ENCODE peak calls at places on chromosomes 4 and X, in five cellular contexts. L is heart left ventricle, N is transverse colon, Q is ovary, V is gastrocnemius medialis. K is an unnamed sample.
A peak's percentile ranks its signal among the peaks of the same experiment; 100 is the strongest.

GRCh38 chr4:37389967-37390580 is 145.5 kb downstream of the NWD2 start:
- DNase-seq in L (no peak), N (peak; percentile 31), Q (no peak), V (no peak), K (no peak)

GRCh38 chr4:10031663-10032590 is 10.6 kb upstream of the SLC2A9 start:
- DNase-seq in L (peak; percentile 49), N (no peak), Q (no peak), V (no peak), K (no peak)

GRCh38 chr4:71156616-71157015 is 163.2 kb downstream of the DCK start:
- DNase-seq in L (no peak), N (no peak), Q (no peak), V (no peak), K (no peak)

GRCh38 chrX:69121321-69122000 is 43.8 kb downstream of the PJA1 start:
- DNase-seq in L (no peak), N (no peak), Q (no peak), V (no peak), K (no peak)

GRCh38 chr4:112927544-112927943 is 121.9 kb upstream of the ANK2 start:
- DNase-seq in L (no peak), N (no peak), Q (no peak), V (no peak), K (no peak)

GRCh38 chr4:24988776-24989175 is 42.0 kb downstream of the LGI2 start:
- DNase-seq in L (no peak), N (no peak), Q (no peak), V (no peak), K (no peak)

GRCh38 chr4:26208237-26208985 is 112.4 kb upstream of the RBPJ start:
- DNase-seq in L (no peak), N (no peak), Q (no peak), V (no peak), K (no peak)

GRCh38 chr4:112358952-112359749 is 62.0 kb downstream of the ALPK1 start:
- DNase-seq in L (no peak), N (no peak), Q (no peak), V (no peak), K (no peak)

GRCh38 chr4:123674752-123675151 is 278.2 kb downstream of the SPRY1 start:
- DNase-seq in L (no peak), N (no peak), Q (no peak), V (no peak), K (no peak)

GRCh38 chr4:107747748-107748486 is 27.9 kb upstream of the PAPSS1 start:
- DNase-seq in L (no peak), N (no peak), Q (no peak), V (no peak), K (no peak)

GRCh38 chr4:115279300-115279699 is 165.9 kb upstream of the NDST4 start:
- DNase-seq in L (no peak), N (no peak), Q (no peak), V (no peak), K (no peak)

DNA sequence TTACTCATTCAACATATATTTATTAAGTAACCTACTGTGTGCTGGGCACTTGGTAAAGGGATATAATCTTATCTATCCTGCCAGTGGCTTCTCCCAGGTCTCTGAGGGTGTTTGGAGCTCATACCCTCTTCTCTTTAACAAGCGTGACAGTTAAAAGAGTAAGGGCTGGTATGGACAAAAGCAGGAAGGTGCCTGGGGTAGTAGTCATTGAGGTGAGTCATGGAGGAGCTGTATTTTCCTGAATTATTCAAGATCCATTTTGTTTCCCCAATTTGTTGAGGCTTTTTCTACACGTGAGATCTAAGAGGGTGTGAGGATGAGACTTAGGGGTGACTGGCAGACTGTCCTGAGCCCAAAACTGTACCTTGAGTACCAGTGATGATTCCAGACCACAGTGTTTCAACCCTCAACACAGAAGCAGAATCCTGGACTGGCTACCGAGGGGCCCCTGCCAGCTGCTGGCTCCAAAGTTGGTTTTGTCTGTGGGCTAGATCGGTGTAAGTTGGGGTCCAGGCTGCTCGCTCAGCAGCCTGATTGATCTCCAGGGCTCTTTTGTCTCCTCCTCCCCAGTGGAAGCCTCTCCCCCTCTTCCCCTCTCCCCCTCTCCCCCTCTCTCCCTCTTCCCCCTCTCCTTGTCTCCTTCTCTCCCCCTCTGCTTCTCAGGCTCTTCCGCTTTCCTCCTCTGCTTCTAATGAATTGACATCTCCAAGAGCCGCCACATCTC is at the start of gene DRP2:
- DNase-seq in L (no peak), N (no peak), Q (no peak), V (no peak), K (no peak)
- H3K4me3 ChIP-seq in L (no peak within 1 kb of the TSS), N (no peak within 1 kb of the TSS), Q (no peak within 1 kb of the TSS), V (no peak within 1 kb of the TSS), K (no peak within 1 kb of the TSS)

DNA sequence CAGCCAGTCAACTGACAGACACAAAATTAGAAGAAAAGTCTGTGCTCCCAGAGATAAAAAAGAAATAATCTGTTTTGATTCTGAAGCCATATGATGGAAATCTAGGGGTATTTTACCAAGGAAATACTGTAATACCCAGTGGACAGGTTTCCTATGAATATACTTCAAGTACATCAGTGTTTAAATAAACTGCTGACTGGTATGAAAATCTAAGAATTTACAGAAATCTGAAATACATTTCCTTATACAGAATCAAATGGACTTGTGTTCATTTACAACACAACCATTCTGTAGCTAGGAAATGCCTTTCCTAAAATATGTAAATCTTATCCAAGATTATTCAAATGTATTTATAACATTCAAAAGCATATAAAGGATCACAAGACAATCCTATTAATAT is 13.4 kb downstream of the YTHDC1 start:
- DNase-seq in L (no peak), N (no peak), Q (no peak), V (no peak), K (no peak)
- H3K36me3 ChIP-seq in L (peaks cover 62% of the 10 kb centered on the region), N (peaks cover 33% of the 10 kb centered on the region), Q (no peaks in the 10 kb centered on the region), V (no peaks in the 10 kb centered on the region), K (no peaks in the 10 kb centered on the region)

GRCh38 chr4:6576932-6577331 is 1.9 kb downstream of the MAN2B2 start:
- DNase-seq in L (no peak), N (no peak), Q (no peak), V (no peak), K (no peak)
- H3K4me3 ChIP-seq in L (no peak overlapping the region), N (no peak overlapping the region), Q (no peak overlapping the region), V (no peak overlapping the region), K (no peak overlapping the region)

GRCh38 chr4:13617801-13618200 is 9.7 kb downstream of the BOD1L1 start:
- DNase-seq in L (no peak), N (no peak), Q (no peak), V (no peak), K (no peak)
- H3K36me3 ChIP-seq in L (peaks cover 59% of the 10 kb centered on the region), N (peaks cover 31% of the 10 kb centered on the region), Q (no peaks in the 10 kb centered on the region), V (peaks cover 2% of the 10 kb centered on the region), K (no peaks in the 10 kb centered on the region)

GRCh38 chr4:83219344-83219990 is 65.1 kb downstream of the COQ2 start:
- DNase-seq in L (no peak), N (peak; percentile 56), Q (no peak), V (no peak), K (no peak)
- H3K4me3 ChIP-seq in L (no peak overlapping the region), N (no peak overlapping the region), Q (no peak overlapping the region), V (no peak overlapping the region), K (no peak overlapping the region)

GRCh38 chr4:174303687-174304086 is 20.0 kb downstream of the CEP44 start:
- DNase-seq in L (no peak), N (no peak), Q (no peak), V (no peak), K (no peak)

GRCh38 chr4:174305961-174306360 is 22.2 kb downstream of the CEP44 start:
- DNase-seq in L (no peak), N (no peak), Q (no peak), V (no peak), K (no peak)

GRCh38 chr4:174307694-174308093 is 24.0 kb downstream of the CEP44 start:
- DNase-seq in L (no peak), N (no peak), Q (no peak), V (no peak), K (no peak)

DNA sequence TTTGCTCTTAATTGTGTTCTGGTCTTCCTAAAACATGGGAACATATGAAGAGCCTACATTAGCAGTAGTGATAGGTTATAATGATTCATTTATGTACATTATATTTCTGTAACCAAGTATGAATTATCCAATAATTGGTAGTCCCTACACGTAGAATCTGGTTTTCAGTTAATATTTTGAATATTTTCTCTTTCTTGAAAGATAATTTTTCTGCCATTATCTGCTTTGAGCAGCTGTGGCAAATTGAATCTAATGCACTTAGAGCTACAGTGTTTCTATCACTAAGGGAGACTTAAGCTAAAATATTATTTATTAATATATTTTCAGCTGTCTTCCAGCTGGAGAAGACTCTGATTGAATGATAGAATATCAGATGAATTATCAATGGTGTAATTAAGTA is 21.0 kb downstream of the CEP44 start:
- DNase-seq in L (no peak), N (no peak), Q (no peak), V (no peak), K (no peak)
- H3K36me3 ChIP-seq in L (peaks cover 81% of the 10 kb centered on the region), N (peaks cover 47% of the 10 kb centered on the region), Q (no peaks in the 10 kb centered on the region), V (no peaks in the 10 kb centered on the region), K (no peaks in the 10 kb centered on the region)

GRCh38 chr4:75251547-75251946 is 262.7 kb downstream of the RCHY1 start:
- DNase-seq in L (no peak), N (no peak), Q (no peak), V (no peak), K (no peak)

GRCh38 chr4:75243570-75243969 is 270.6 kb downstream of the RCHY1 start:
- DNase-seq in L (no peak), N (peak; percentile 20), Q (no peak), V (no peak), K (no peak)

GRCh38 chr4:75249739-75250138 is 264.5 kb downstream of the RCHY1 start:
- DNase-seq in L (no peak), N (no peak), Q (no peak), V (no peak), K (no peak)

GRCh38 chr4:75244325-75244724 is 269.9 kb downstream of the RCHY1 start:
- DNase-seq in L (no peak), N (peak; percentile 76), Q (no peak), V (no peak), K (no peak)

GRCh38 chr4:75248770-75249467 is 265.3 kb downstream of the RCHY1 start:
- DNase-seq in L (no peak), N (no peak), Q (no peak), V (no peak), K (no peak)
- H3K4me3 ChIP-seq in L (no peak overlapping the region), N (no peak overlapping the region), Q (no peak overlapping the region), V (no peak overlapping the region), K (no peak overlapping the region)

K was measured in uterus.